ENCODE peak calls at places on chromosomes 7 and 10, in four cellular contexts. One of them, this sample, is unnamed.

GRCh38 chr7:50449501-50449880 is 659 bp downstream of the FIGNL1 start:
- DNase-seq in glomerular endothelial cell: no peak
- DNase-seq in stimulated activated CD8-positive, alpha-beta memory T cell treated with anti-CD3 and anti-CD28 coated beads, Interleukin-15, amount 100 ng/mL, for 24 hours: no peak
- DNase-seq in T-helper 1 cell: no peak
- DNase-seq in this sample: no peak

GRCh38 chr7:147436718-147437117 is 1153.8 kb upstream of the C7orf33 start:
- DNase-seq in stimulated activated CD8-positive, alpha-beta memory T cell treated with anti-CD3 and anti-CD28 coated beads, Interleukin-15, amount 100 ng/mL, for 24 hours: no peak
- DNase-seq in glomerular endothelial cell: no peak
- DNase-seq in T-helper 1 cell: no peak
- DNase-seq in this sample: no peak

GRCh38 chr10:125721035-125721434 is 1.5 kb downstream of the EDRF1 start:
- DNase-seq in T-helper 1 cell: no peak
- DNase-seq in stimulated activated CD8-positive, alpha-beta memory T cell treated with anti-CD3 and anti-CD28 coated beads, Interleukin-15, amount 100 ng/mL, for 24 hours: no peak
- DNase-seq in glomerular endothelial cell: no peak
- DNase-seq in this sample: no peak

GRCh38 chr10:20976891-20977684 is 80.0 kb upstream of the NEBL start:
- DNase-seq in T-helper 1 cell: no peak
- DNase-seq in glomerular endothelial cell: no peak
- DNase-seq in stimulated activated CD8-positive, alpha-beta memory T cell treated with anti-CD3 and anti-CD28 coated beads, Interleukin-15, amount 100 ng/mL, for 24 hours: no peak
- DNase-seq in this sample: no peak

GRCh38 chr10:73910401-73910763 is 550 bp upstream of the PLAU start:
- DNase-seq in stimulated activated CD8-positive, alpha-beta memory T cell treated with anti-CD3 and anti-CD28 coated beads, Interleukin-15, amount 100 ng/mL, for 24 hours: no peak
- DNase-seq in glomerular endothelial cell: no peak
- DNase-seq in T-helper 1 cell: no peak
- DNase-seq in this sample: no peak

GRCh38 chr10:51937313-51937712 is 237.9 kb upstream of the CSTF2T start:
- DNase-seq in T-helper 1 cell: no peak
- DNase-seq in glomerular endothelial cell: no peak
- DNase-seq in stimulated activated CD8-positive, alpha-beta memory T cell treated with anti-CD3 and anti-CD28 coated beads, Interleukin-15, amount 100 ng/mL, for 24 hours: no peak
- DNase-seq in this sample: no peak

GRCh38 chr10:49139000-49139865 is 5.4 kb upstream of the FAM170B start:
- DNase-seq in glomerular endothelial cell: no peak
- DNase-seq in T-helper 1 cell: no peak
- DNase-seq in stimulated activated CD8-positive, alpha-beta memory T cell treated with anti-CD3 and anti-CD28 coated beads, Interleukin-15, amount 100 ng/mL, for 24 hours: no peak
- DNase-seq in this sample: no peak

GRCh38 chr10:119139464-119140067 is 25.9 kb downstream of the SFXN4 start:
- DNase-seq in T-helper 1 cell: peak
- DNase-seq in glomerular endothelial cell: no peak
- DNase-seq in stimulated activated CD8-positive, alpha-beta memory T cell treated with anti-CD3 and anti-CD28 coated beads, Interleukin-15, amount 100 ng/mL, for 24 hours: no peak
- DNase-seq in this sample: no peak

GRCh38 chr7:40604601-40605438 is 470.0 kb downstream of the SUGCT start:
- DNase-seq in glomerular endothelial cell: peak
- DNase-seq in T-helper 1 cell: no peak
- DNase-seq in stimulated activated CD8-positive, alpha-beta memory T cell treated with anti-CD3 and anti-CD28 coated beads, Interleukin-15, amount 100 ng/mL, for 24 hours: no peak
- DNase-seq in this sample: peak

GRCh38 chr10:30813872-30814471 is 184.4 kb upstream of the LYZL2 start:
- DNase-seq in T-helper 1 cell: no peak
- DNase-seq in glomerular endothelial cell: no peak
- DNase-seq in stimulated activated CD8-positive, alpha-beta memory T cell treated with anti-CD3 and anti-CD28 coated beads, Interleukin-15, amount 100 ng/mL, for 24 hours: no peak
- DNase-seq in this sample: no peak

GRCh38 chr10:58998924-58999713 is 177.3 kb upstream of the PHYHIPL start:
- DNase-seq in stimulated activated CD8-positive, alpha-beta memory T cell treated with anti-CD3 and anti-CD28 coated beads, Interleukin-15, amount 100 ng/mL, for 24 hours: no peak
- DNase-seq in T-helper 1 cell: no peak
- DNase-seq in glomerular endothelial cell: no peak
- DNase-seq in this sample: no peak

GRCh38 chr10:119362122-119362521 is 154.8 kb downstream of the GRK5 start:
- DNase-seq in T-helper 1 cell: no peak
- DNase-seq in glomerular endothelial cell: no peak
- DNase-seq in stimulated activated CD8-positive, alpha-beta memory T cell treated with anti-CD3 and anti-CD28 coated beads, Interleukin-15, amount 100 ng/mL, for 24 hours: no peak
- DNase-seq in this sample: no peak

GRCh38 chr7:67019562-67020390 is 23.1 kb downstream of the TYW1 start:
- DNase-seq in stimulated activated CD8-positive, alpha-beta memory T cell treated with anti-CD3 and anti-CD28 coated beads, Interleukin-15, amount 100 ng/mL, for 24 hours: no peak
- DNase-seq in glomerular endothelial cell: no peak
- DNase-seq in T-helper 1 cell: no peak
- DNase-seq in this sample: no peak

GRCh38 chr7:141145630-141145982 is 71.7 kb downstream of the TMEM178B start:
- DNase-seq in stimulated activated CD8-positive, alpha-beta memory T cell treated with anti-CD3 and anti-CD28 coated beads, Interleukin-15, amount 100 ng/mL, for 24 hours: no peak
- DNase-seq in glomerular endothelial cell: no peak
- DNase-seq in T-helper 1 cell: no peak
- DNase-seq in this sample: no peak

This sample was measured in NCI-H1930.